ENCODE peak calls at places on chromosomes 5 and 9, in eight cellular contexts. B is GM12865, Z is NCI-H187, V is T-helper 9 cell, F is T1000, U is HCEC 1CT, I is GF-D8, Q is NCI-H1105. W is an unnamed sample.

GRCh38 chr5:157487358-157487757 is 27.3 kb downstream of the NIPAL4 start:
- DNase-seq in B (peak), Z (no peak), V (no peak), F (no peak), U (no peak), I (no peak), Q (no peak), W (no peak)

GRCh38 chr5:9239071-9239470 is 306.8 kb downstream of the SEMA5A start:
- DNase-seq in B (no peak), Z (no peak), V (no peak), F (no peak), U (peak), I (no peak), Q (no peak), W (no peak)

GRCh38 chr9:125822160-125822559 is 75.0 kb downstream of the PBX3 start:
- DNase-seq in B (no peak), Z (no peak), V (no peak), F (no peak), U (no peak), I (no peak), Q (no peak), W (no peak)

GRCh38 chr9:114002986-114003740 is 74.9 kb downstream of the AMBP start:
- DNase-seq in B (no peak), Z (no peak), V (no peak), F (no peak), U (no peak), I (no peak), Q (no peak), W (no peak)

GRCh38 chr5:132019857-132020555 is 8.5 kb upstream of the ACSL6 start:
- DNase-seq in B (peak), Z (no peak), V (peak), F (no peak), U (no peak), I (no peak), Q (no peak), W (peak)

GRCh38 chr5:180609386-180609785 is 18.1 kb upstream of the SCGB3A1 start:
- DNase-seq in B (no peak), Z (no peak), V (no peak), F (no peak), U (no peak), I (no peak), Q (no peak), W (no peak)

GRCh38 chr5:42677156-42677842 is 79.3 kb upstream of the CCDC152 start:
- DNase-seq in B (no peak), Z (no peak), V (no peak), F (no peak), U (no peak), I (no peak), Q (no peak), W (no peak)

GRCh38 chr5:53335115-53335514 is 145.3 kb upstream of the FST start:
- DNase-seq in B (no peak), Z (no peak), V (no peak), F (no peak), U (peak), I (no peak), Q (no peak), W (no peak)

GRCh38 chr9:77926314-77926959 is 105.2 kb downstream of the GNAQ start:
- DNase-seq in B (no peak), Z (no peak), V (no peak), F (no peak), U (peak), I (no peak), Q (no peak), W (no peak)

GRCh38 chr9:8053501-8053900 is 253.9 kb upstream of the DMAC1 start:
- DNase-seq in B (no peak), Z (no peak), V (no peak), F (no peak), U (no peak), I (no peak), Q (no peak), W (no peak)

GRCh38 chr5:31811210-31811609 is 172.3 kb downstream of the PDZD2 start:
- DNase-seq in B (no peak), Z (no peak), V (no peak), F (peak), U (peak), I (no peak), Q (no peak), W (no peak)

GRCh38 chr9:129275626-129276247 is 97.7 kb upstream of the IER5L start:
- DNase-seq in B (no peak), Z (no peak), V (no peak), F (no peak), U (no peak), I (no peak), Q (no peak), W (no peak)

GRCh38 chr5:173333900-173334685 is 5.9 kb upstream of the STC2 start:
- DNase-seq in B (no peak), Z (no peak), V (no peak), F (no peak), U (peak), I (no peak), Q (no peak), W (no peak)

GRCh38 chr9:111691686-111692329 is 30.4 kb downstream of the GNG10 start:
- DNase-seq in B (peak), Z (no peak), V (no peak), F (no peak), U (peak), I (peak), Q (peak), W (no peak)

GRCh38 chr9:121776739-121777637 is 125.6 kb downstream of the DAB2IP start:
- DNase-seq in B (no peak), Z (no peak), V (no peak), F (no peak), U (no peak), I (no peak), Q (no peak), W (no peak)

GRCh38 chr5:150159741-150160179 is 4.1 kb upstream of the PDGFRB start:
- DNase-seq in B (peak), Z (no peak), V (no peak), F (no peak), U (peak), I (peak), Q (no peak), W (no peak)

GRCh38 chr9:12922209-12922914 is 147.5 kb downstream of the LURAP1L start:
- DNase-seq in B (no peak), Z (no peak), V (no peak), F (no peak), U (no peak), I (no peak), Q (no peak), W (no peak)

GRCh38 chr9:64773491-64773931 is 511.5 kb downstream of the FOXD4L5 start:
- DNase-seq in B (peak), Z (no peak), V (no peak), F (no peak), U (no peak), I (no peak), Q (no peak), W (no peak)

GRCh38 chr9:137269231-137269772 is 8.2 kb upstream of the TOR4A start:
- DNase-seq in B (peak), Z (no peak), V (no peak), F (no peak), U (peak), I (no peak), Q (no peak), W (no peak)

GRCh38 chr9:134282138-134282650 is 44.1 kb upstream of the RXRA start:
- DNase-seq in B (no peak), Z (no peak), V (no peak), F (no peak), U (no peak), I (no peak), Q (no peak), W (no peak)

GRCh38 chr5:79642210-79642609 is 30.0 kb downstream of the TENT2 start:
- DNase-seq in B (no peak), Z (no peak), V (no peak), F (no peak), U (peak), I (no peak), Q (no peak), W (no peak)

GRCh38 chr9:22067196-22067595 is 58.1 kb upstream of the CDKN2B start:
- DNase-seq in B (no peak), Z (no peak), V (no peak), F (no peak), U (no peak), I (no peak), Q (no peak), W (no peak)

GRCh38 chr5:172834570-172835245 is 657 bp downstream of the ERGIC1 start:
- DNase-seq in B (no peak), Z (no peak), V (no peak), F (peak), U (no peak), I (no peak), Q (no peak), W (no peak)